ENCODE peak calls at places on chromosomes 11 and 22, in four cellular contexts. O is right lobe of liver, H is body of pancreas, F is GM12878. I is an unnamed sample. For H3K4me1, the result is how much of the 10 kb centered on the place peaks cover.

GRCh38 chr22:24440718-24441405 is 13.5 kb downstream of the ADORA2A start:
- ATAC-seq in F (no peak), H (no peak), O (peak), I (no peak)

GRCh38 chr11:46073632-46074031 is 47.6 kb downstream of the PHF21A start:
- ATAC-seq in F (no peak), O (no peak), H (no peak), I (no peak)

GRCh38 chr22:17190702-17191101 is 28.5 kb downstream of the ADA2 start:
- ATAC-seq in O (no peak), H (no peak), F (no peak), I (no peak)

GRCh38 chr11:58786693-58787092 is 55.0 kb upstream of the GLYAT start:
- ATAC-seq in F (no peak), H (no peak), O (no peak), I (no peak)

GRCh38 chr11:111378773-111379499 is at the start of gene POU2AF1:
- ATAC-seq in H (no peak), O (peak), F (peak), I (peak)

GRCh38 chr11:129209891-129210830 is 18.0 kb upstream of the ARHGAP32 start:
- ATAC-seq in H (peak), F (no peak), O (peak), I (no peak)

GRCh38 chr11:18495703-18496102 is 31.0 kb downstream of the TSG101 start:
- ATAC-seq in H (no peak), F (no peak), O (no peak), I (no peak)

GRCh38 chr11:65912840-65913239 is 6.0 kb downstream of the C11orf68 start:
- ATAC-seq in H (no peak), F (peak), O (no peak), I (no peak)

GRCh38 chr11:72425053-72425980 is 9.0 kb downstream of the CLPB start:
- ATAC-seq in O (peak), H (no peak), F (no peak), I (no peak)

GRCh38 chr11:75588067-75588481 is 26.0 kb downstream of the SERPINH1 start:
- ATAC-seq in O (peak), F (no peak), H (peak), I (no peak)

GRCh38 chr11:67665537-67666302 is 8.7 kb downstream of the ALDH3B2 start:
- ATAC-seq in H (peak), F (peak), O (peak), I (no peak)

GRCh38 chr22:33726294-33726711 is 194.0 kb downstream of the LARGE1 start:
- ATAC-seq in H (peak), O (no peak), F (no peak), I (peak)

GRCh38 chr22:17264321-17265052 is 45.3 kb upstream of the ADA2 start:
- ATAC-seq in O (peak), F (no peak), H (no peak), I (peak)

GRCh38 chr11:10979529-10979928 is 121.7 kb upstream of the ZBED5 start:
- ATAC-seq in F (no peak), H (no peak), O (no peak), I (no peak)

DNA sequence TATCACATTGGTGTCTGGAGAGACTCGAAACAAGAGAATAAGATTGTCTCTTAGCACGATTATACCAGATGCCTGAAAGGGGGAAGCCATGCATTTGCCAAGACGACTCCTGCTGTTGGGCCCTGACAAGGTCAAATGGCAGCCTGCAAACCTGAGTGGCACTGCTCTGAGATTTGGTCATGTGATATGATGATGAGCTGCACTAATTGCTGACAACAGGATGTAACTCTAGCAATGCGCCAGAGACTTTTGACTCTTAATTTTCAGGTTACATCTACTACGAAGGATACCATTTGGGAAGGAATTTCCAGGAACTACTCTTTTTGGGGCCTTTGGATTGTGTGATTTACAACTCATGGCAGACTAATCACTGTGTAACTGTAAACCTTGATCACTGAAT is 13.1 kb downstream of the TREH start:
- ATAC-seq in H (no peak), F (no peak), O (no peak), I (no peak)
- H3K4me1 ChIP-seq in H (under half), F (under half), O (under half), I (under half)

GRCh38 chr11:115303929-115304328 is 200.3 kb downstream of the CADM1 start:
- ATAC-seq in H (no peak), F (no peak), O (no peak), I (no peak)
- H3K4me3 ChIP-seq in H (no peak), F (no peak), O (no peak), I (no peak)

DNA sequence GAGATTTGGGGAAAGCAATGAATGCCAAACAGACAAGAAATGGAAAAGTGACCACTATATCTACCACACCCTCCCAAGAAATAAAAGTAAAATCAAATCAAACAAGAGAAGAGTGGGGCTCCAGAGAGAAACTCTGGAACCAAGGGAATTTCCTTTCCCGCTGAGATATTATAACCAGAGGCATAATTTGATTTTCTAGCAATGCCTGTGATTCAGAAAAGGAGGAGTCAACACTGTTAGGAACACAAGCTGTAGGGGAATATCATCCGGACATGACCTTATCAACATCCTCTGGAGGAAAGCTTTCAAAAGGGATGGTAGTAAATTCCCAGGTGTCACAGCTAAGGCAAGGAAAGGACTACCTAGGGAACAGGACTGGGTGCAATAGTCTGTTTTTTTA is 29.6 kb upstream of the LRRC55 start:
- ATAC-seq in H (no peak), F (no peak), O (no peak), I (no peak)
- TF ChIP-seq POLR2A in H (no peak), F (no peak), O (no peak), I (no peak)

DNA sequence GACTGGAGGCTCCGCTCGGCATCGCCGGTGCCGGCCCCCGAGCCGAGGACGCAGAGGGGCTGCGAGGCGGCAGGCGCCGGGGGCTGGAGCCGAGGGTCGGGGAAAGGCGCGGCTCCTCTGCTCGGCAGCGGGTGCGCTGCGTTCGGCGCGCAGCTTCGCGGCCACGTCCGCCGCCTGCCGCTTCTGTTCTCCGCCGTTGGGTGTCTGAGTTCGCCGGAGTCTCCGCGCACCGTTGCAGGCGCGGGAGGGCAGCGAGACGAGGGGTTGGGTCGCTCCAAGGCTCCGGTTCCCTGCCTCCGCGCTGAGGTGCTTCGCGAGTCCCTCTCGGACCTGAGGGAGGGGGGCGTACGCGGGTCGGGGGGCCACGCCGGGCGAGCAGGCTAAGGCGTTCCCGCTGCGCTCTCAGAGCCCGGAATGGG is 350 bp downstream of the MN1 start:
- ATAC-seq in H (peak), O (peak), F (no peak), I (peak)
- H3K4me1 ChIP-seq in H (under half), O (under half), F (under half), I (under half)

I was measured in gastroesophageal sphincter.